ENCODE peak calls at places on chromosomes 5 and 9, in eight cellular contexts. One of them, this sample, is unnamed.
A peak's percentile ranks its signal among the peaks of the same experiment; 100 is the strongest.

GRCh38 chr5:136374638-136375037 is 9.3 kb upstream of the TRPC7 start:
- DNase-seq in ovary: no peak
- DNase-seq in stomach: no peak
- DNase-seq in sigmoid colon: no peak
- DNase-seq in suprapubic skin: no peak
- DNase-seq in SK-N-SH: no peak
- DNase-seq in upper lobe of left lung: no peak
- DNase-seq in GM12878: no peak
- DNase-seq in this sample: no peak

GRCh38 chr5:174573210-174574014 is 151.0 kb upstream of the MSX2 start:
- DNase-seq in ovary: no peak
- DNase-seq in stomach: no peak
- DNase-seq in sigmoid colon: no peak
- DNase-seq in suprapubic skin: no peak
- DNase-seq in SK-N-SH: no peak
- DNase-seq in upper lobe of left lung: no peak
- DNase-seq in GM12878: no peak
- DNase-seq in this sample: no peak

GRCh38 chr9:38195737-38196161 is 126.7 kb upstream of the SHB start:
- DNase-seq in ovary: no peak
- DNase-seq in stomach: no peak
- DNase-seq in sigmoid colon: no peak
- DNase-seq in suprapubic skin: no peak
- DNase-seq in SK-N-SH: no peak
- DNase-seq in upper lobe of left lung: peak; percentile 29
- DNase-seq in GM12878: no peak
- DNase-seq in this sample: no peak

GRCh38 chr9:117747571-117747970 is 43.4 kb downstream of the TLR4 start:
- DNase-seq in ovary: no peak
- DNase-seq in stomach: no peak
- DNase-seq in sigmoid colon: no peak
- DNase-seq in suprapubic skin: no peak
- DNase-seq in SK-N-SH: no peak
- DNase-seq in upper lobe of left lung: no peak
- DNase-seq in GM12878: no peak
- DNase-seq in this sample: no peak

GRCh38 chr9:131394464-131395026 is 659 bp downstream of the PRRC2B start:
- DNase-seq in ovary: peak; percentile 79
- DNase-seq in stomach: peak; percentile 48
- DNase-seq in sigmoid colon: peak; percentile 77
- DNase-seq in suprapubic skin: no peak
- DNase-seq in SK-N-SH: peak; percentile 79
- DNase-seq in upper lobe of left lung: peak; percentile 44
- DNase-seq in GM12878: no peak
- DNase-seq in this sample: no peak

GRCh38 chr9:106708147-106708838 is 154.7 kb upstream of the ZNF462 start:
- DNase-seq in ovary: no peak
- DNase-seq in stomach: no peak
- DNase-seq in sigmoid colon: no peak
- DNase-seq in suprapubic skin: no peak
- DNase-seq in SK-N-SH: no peak
- DNase-seq in upper lobe of left lung: no peak
- DNase-seq in GM12878: no peak
- DNase-seq in this sample: no peak

GRCh38 chr5:2534251-2534650 is 217.2 kb downstream of the IRX2 start:
- DNase-seq in ovary: no peak
- DNase-seq in stomach: no peak
- DNase-seq in sigmoid colon: no peak
- DNase-seq in suprapubic skin: peak; percentile 53
- DNase-seq in SK-N-SH: no peak
- DNase-seq in upper lobe of left lung: no peak
- DNase-seq in GM12878: no peak
- DNase-seq in this sample: no peak

GRCh38 chr5:108259306-108259705 is 122.6 kb downstream of the FBXL17 start:
- DNase-seq in ovary: no peak
- DNase-seq in stomach: no peak
- DNase-seq in sigmoid colon: no peak
- DNase-seq in suprapubic skin: no peak
- DNase-seq in SK-N-SH: no peak
- DNase-seq in upper lobe of left lung: no peak
- DNase-seq in GM12878: no peak
- DNase-seq in this sample: no peak

GRCh38 chr9:98989036-98990000 is 45.6 kb downstream of the COL15A1 start:
- DNase-seq in ovary: no peak
- DNase-seq in stomach: no peak
- DNase-seq in sigmoid colon: peak; percentile 92
- DNase-seq in suprapubic skin: peak; percentile 85
- DNase-seq in SK-N-SH: no peak
- DNase-seq in upper lobe of left lung: peak; percentile 40
- DNase-seq in GM12878: peak; percentile 8
- DNase-seq in this sample: no peak

GRCh38 chr9:92404437-92404836 is at the start of gene OGN:
- DNase-seq in ovary: no peak
- DNase-seq in stomach: no peak
- DNase-seq in sigmoid colon: no peak
- DNase-seq in suprapubic skin: no peak
- DNase-seq in SK-N-SH: no peak
- DNase-seq in upper lobe of left lung: no peak
- DNase-seq in GM12878: no peak
- DNase-seq in this sample: no peak

GRCh38 chr5:9652295-9652694 is 22.1 kb upstream of the TAS2R1 start:
- DNase-seq in ovary: no peak
- DNase-seq in stomach: no peak
- DNase-seq in sigmoid colon: no peak
- DNase-seq in suprapubic skin: no peak
- DNase-seq in SK-N-SH: no peak
- DNase-seq in upper lobe of left lung: no peak
- DNase-seq in GM12878: no peak
- DNase-seq in this sample: no peak

GRCh38 chr5:93349613-93350012 is 231.4 kb downstream of the NR2F1-AS1 start:
- DNase-seq in ovary: no peak
- DNase-seq in stomach: no peak
- DNase-seq in sigmoid colon: no peak
- DNase-seq in suprapubic skin: no peak
- DNase-seq in SK-N-SH: no peak
- DNase-seq in upper lobe of left lung: no peak
- DNase-seq in GM12878: no peak
- DNase-seq in this sample: no peak

GRCh38 chr9:15403155-15403554 is 19.5 kb upstream of the SNAPC3 start:
- DNase-seq in ovary: no peak
- DNase-seq in stomach: no peak
- DNase-seq in sigmoid colon: no peak
- DNase-seq in suprapubic skin: no peak
- DNase-seq in SK-N-SH: peak; percentile 42
- DNase-seq in upper lobe of left lung: no peak
- DNase-seq in GM12878: no peak
- DNase-seq in this sample: no peak

GRCh38 chr5:147935032-147935431 is 28.7 kb upstream of the C5orf46 start:
- DNase-seq in ovary: no peak
- DNase-seq in stomach: no peak
- DNase-seq in sigmoid colon: no peak
- DNase-seq in suprapubic skin: no peak
- DNase-seq in SK-N-SH: peak; percentile 53
- DNase-seq in upper lobe of left lung: no peak
- DNase-seq in GM12878: no peak
- DNase-seq in this sample: no peak

GRCh38 chr9:13787234-13787833 is 507.8 kb upstream of the MPDZ start:
- DNase-seq in ovary: no peak
- DNase-seq in stomach: no peak
- DNase-seq in sigmoid colon: no peak
- DNase-seq in suprapubic skin: no peak
- DNase-seq in SK-N-SH: no peak
- DNase-seq in upper lobe of left lung: no peak
- DNase-seq in GM12878: no peak
- DNase-seq in this sample: peak; percentile 81

GRCh38 chr5:73352789-73353188 is 95.8 kb downstream of the FOXD1 start:
- DNase-seq in ovary: no peak
- DNase-seq in stomach: no peak
- DNase-seq in sigmoid colon: no peak
- DNase-seq in suprapubic skin: no peak
- DNase-seq in SK-N-SH: no peak
- DNase-seq in upper lobe of left lung: no peak
- DNase-seq in GM12878: no peak
- DNase-seq in this sample: no peak
- H3K27me3 ChIP-seq in ovary: no peaks in the 10 kb centered on the region
- H3K27me3 ChIP-seq in stomach: peaks cover 51% of the 10 kb centered on the region
- H3K27me3 ChIP-seq in sigmoid colon: no peaks in the 10 kb centered on the region
- H3K27me3 ChIP-seq in suprapubic skin: peaks cover 24% of the 10 kb centered on the region
- H3K27me3 ChIP-seq in SK-N-SH: no peaks in the 10 kb centered on the region
- H3K27me3 ChIP-seq in upper lobe of left lung: no peaks in the 10 kb centered on the region
- H3K27me3 ChIP-seq in GM12878: no peaks in the 10 kb centered on the region
- H3K27me3 ChIP-seq in this sample: peaks cover 12% of the 10 kb centered on the region

GRCh38 chr5:154211611-154212390 is 21.3 kb downstream of the GALNT10 start:
- DNase-seq in ovary: no peak
- DNase-seq in stomach: no peak
- DNase-seq in sigmoid colon: no peak
- DNase-seq in suprapubic skin: no peak
- DNase-seq in SK-N-SH: no peak
- DNase-seq in upper lobe of left lung: no peak
- DNase-seq in GM12878: no peak
- DNase-seq in this sample: no peak

GRCh38 chr5:154215931-154216330 is 25.4 kb downstream of the GALNT10 start:
- DNase-seq in ovary: no peak
- DNase-seq in stomach: no peak
- DNase-seq in sigmoid colon: no peak
- DNase-seq in suprapubic skin: no peak
- DNase-seq in SK-N-SH: no peak
- DNase-seq in upper lobe of left lung: no peak
- DNase-seq in GM12878: no peak
- DNase-seq in this sample: no peak

GRCh38 chr5:154213592-154213991 is 23.1 kb downstream of the GALNT10 start:
- DNase-seq in ovary: no peak
- DNase-seq in stomach: no peak
- DNase-seq in sigmoid colon: no peak
- DNase-seq in suprapubic skin: no peak
- DNase-seq in SK-N-SH: no peak
- DNase-seq in upper lobe of left lung: no peak
- DNase-seq in GM12878: no peak
- DNase-seq in this sample: no peak

GRCh38 chr5:154214236-154215106 is 23.9 kb downstream of the GALNT10 start:
- DNase-seq in ovary: no peak
- DNase-seq in stomach: no peak
- DNase-seq in sigmoid colon: no peak
- DNase-seq in suprapubic skin: no peak
- DNase-seq in SK-N-SH: no peak
- DNase-seq in upper lobe of left lung: no peak
- DNase-seq in GM12878: no peak
- DNase-seq in this sample: no peak

DNA sequence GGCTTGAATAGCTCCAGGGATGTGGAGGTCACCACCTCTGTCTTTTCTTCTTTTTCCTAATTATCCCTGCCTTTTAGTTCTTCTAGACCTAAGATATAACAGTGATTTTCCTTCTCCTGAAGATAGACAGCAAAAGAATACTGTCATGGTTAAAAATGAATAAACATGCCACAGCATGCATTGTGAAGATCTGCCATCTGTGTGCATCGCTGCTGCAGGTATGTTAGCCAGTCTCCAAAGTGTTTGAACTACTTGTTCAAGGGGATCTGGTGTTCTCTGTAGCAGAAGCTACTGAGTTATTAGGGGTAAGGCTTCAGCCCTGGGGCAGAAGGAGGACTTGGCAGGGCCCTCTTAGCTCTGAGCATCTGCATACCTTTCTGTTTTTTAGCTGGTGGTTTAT is 25.0 kb downstream of the GALNT10 start:
- DNase-seq in ovary: no peak
- DNase-seq in stomach: no peak
- DNase-seq in sigmoid colon: no peak
- DNase-seq in suprapubic skin: no peak
- DNase-seq in SK-N-SH: no peak
- DNase-seq in upper lobe of left lung: no peak
- DNase-seq in GM12878: no peak
- DNase-seq in this sample: no peak
- TF ChIP-seq EP300 in ovary: no peak
- TF ChIP-seq EP300 in stomach: no peak
- TF ChIP-seq EP300 in sigmoid colon: no peak
- TF ChIP-seq EP300 in suprapubic skin: no peak
- TF ChIP-seq EP300 in SK-N-SH: no peak
- TF ChIP-seq EP300 in upper lobe of left lung: no peak
- TF ChIP-seq EP300 in GM12878: no peak
- TF ChIP-seq EP300 in this sample: no peak

GRCh38 chr5:88674262-88675158 is 208.5 kb downstream of the MEF2C start:
- DNase-seq in ovary: no peak
- DNase-seq in stomach: no peak
- DNase-seq in sigmoid colon: no peak
- DNase-seq in suprapubic skin: no peak
- DNase-seq in SK-N-SH: no peak
- DNase-seq in upper lobe of left lung: no peak
- DNase-seq in GM12878: no peak
- DNase-seq in this sample: no peak
- H3K27me3 ChIP-seq in ovary: peaks cover 7% of the 10 kb centered on the region
- H3K27me3 ChIP-seq in stomach: peaks cover 100% of the 10 kb centered on the region
- H3K27me3 ChIP-seq in sigmoid colon: peaks cover 100% of the 10 kb centered on the region
- H3K27me3 ChIP-seq in suprapubic skin: peaks cover 100% of the 10 kb centered on the region
- H3K27me3 ChIP-seq in SK-N-SH: peaks cover 83% of the 10 kb centered on the region
- H3K27me3 ChIP-seq in upper lobe of left lung: peaks cover 75% of the 10 kb centered on the region
- H3K27me3 ChIP-seq in GM12878: peaks cover 17% of the 10 kb centered on the region
- H3K27me3 ChIP-seq in this sample: peaks cover 4% of the 10 kb centered on the region

GRCh38 chr5:138824516-138824915 is 50.6 kb downstream of the LRRTM2 start:
- DNase-seq in ovary: no peak
- DNase-seq in stomach: no peak
- DNase-seq in sigmoid colon: no peak
- DNase-seq in suprapubic skin: no peak
- DNase-seq in SK-N-SH: no peak
- DNase-seq in upper lobe of left lung: no peak
- DNase-seq in GM12878: no peak
- DNase-seq in this sample: no peak
- TF ChIP-seq EP300 in ovary: no peak
- TF ChIP-seq EP300 in stomach: no peak
- TF ChIP-seq EP300 in sigmoid colon: no peak
- TF ChIP-seq EP300 in suprapubic skin: no peak
- TF ChIP-seq EP300 in SK-N-SH: no peak
- TF ChIP-seq EP300 in upper lobe of left lung: no peak
- TF ChIP-seq EP300 in GM12878: no peak
- TF ChIP-seq EP300 in this sample: no peak